ENCODE peak calls at places on chromosome 5, in eight cellular contexts. E is uterus, Q is spleen, P is heart left ventricle, K is Peyer's patch, B is sigmoid colon, T is GM12878, D is testis. N is an unnamed sample.

GRCh38 chr5:110977927-110978326 is 93.6 kb upstream of the TSLP start:
- DNase-seq in P (no peak), D (no peak), K (no peak), Q (no peak), E (no peak), B (no peak), T (no peak), N (no peak)

GRCh38 chr5:138874241-138874640 is 894 bp downstream of the LRRTM2 start:
- DNase-seq in E (no peak), Q (no peak), P (no peak), D (no peak), K (no peak), B (no peak), T (no peak), N (no peak)

GRCh38 chr5:69115526-69115925 is 21.7 kb downstream of the SLC30A5 start:
- DNase-seq in D (no peak), Q (no peak), E (no peak), P (no peak), B (no peak), K (no peak), T (no peak), N (no peak)

GRCh38 chr5:149046196-149046829 is 16.5 kb downstream of the SH3TC2 start:
- DNase-seq in D (no peak), K (no peak), P (no peak), B (no peak), E (no peak), T (no peak), Q (no peak), N (peak)

GRCh38 chr5:38666668-38667498 is 110.4 kb upstream of the LIFR start:
- DNase-seq in E (no peak), B (no peak), D (peak), T (no peak), Q (no peak), P (peak), K (no peak), N (no peak)

GRCh38 chr5:51272957-51273356 is 110.3 kb upstream of the ISL1 start:
- DNase-seq in K (no peak), P (no peak), E (no peak), D (no peak), T (no peak), B (no peak), Q (no peak), N (no peak)

GRCh38 chr5:6732634-6733410 is 19.6 kb downstream of the TENT4A start:
- DNase-seq in T (no peak), P (peak), E (no peak), K (no peak), D (peak), B (peak), Q (peak), N (no peak)

GRCh38 chr5:105961572-105961971 is 1709.2 kb downstream of the EFNA5 start:
- DNase-seq in Q (no peak), K (no peak), B (no peak), T (no peak), P (no peak), E (no peak), D (no peak), N (no peak)

GRCh38 chr5:58259685-58260152 is 200.2 kb downstream of the PLK2 start:
- DNase-seq in Q (no peak), B (no peak), K (no peak), E (no peak), P (no peak), D (no peak), T (no peak), N (no peak)

GRCh38 chr5:63131618-63132285 is 553.1 kb downstream of the LRRC70 start:
- DNase-seq in T (no peak), B (no peak), D (no peak), P (no peak), Q (no peak), E (no peak), K (no peak), N (no peak)

DNA sequence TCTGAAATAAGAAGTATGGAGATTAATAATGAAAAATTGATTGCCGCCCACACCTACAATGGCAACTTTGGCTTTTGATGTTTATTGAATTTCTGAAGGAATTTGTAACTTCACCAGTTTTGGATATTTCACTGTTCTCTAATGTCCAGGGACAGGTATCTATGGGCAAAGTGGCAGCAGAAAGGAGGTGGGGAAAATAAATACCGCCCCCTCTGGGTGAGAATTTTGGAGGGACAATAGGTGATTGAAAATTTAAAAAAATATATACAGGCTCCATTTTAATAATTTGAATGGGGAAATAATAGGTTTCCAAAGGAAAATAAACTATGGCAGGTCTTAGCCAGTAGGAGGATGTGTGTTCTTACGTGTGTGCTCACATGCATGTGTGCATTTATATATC is 1.3 kb downstream of the SCGB3A2 start:
- DNase-seq in K (no peak), P (no peak), Q (no peak), D (no peak), T (no peak), E (no peak), B (no peak), N (no peak)
- H3K27ac ChIP-seq in K (no peak), P (no peak), Q (no peak), D (no peak), T (no peak), E (no peak), B (no peak), N (no peak)

GRCh38 chr5:141843156-141843927 is 34.9 kb downstream of the PCDH1 start:
- DNase-seq in D (no peak), B (no peak), P (no peak), K (no peak), Q (no peak), T (no peak), E (no peak), N (no peak)

GRCh38 chr5:141841781-141842180 is 36.4 kb downstream of the PCDH1 start:
- DNase-seq in E (no peak), K (peak), D (no peak), T (no peak), B (no peak), Q (no peak), P (no peak), N (no peak)

GRCh38 chr5:141846031-141846430 is 32.2 kb downstream of the PCDH1 start:
- DNase-seq in Q (no peak), K (no peak), T (no peak), D (peak), B (no peak), E (no peak), P (peak), N (no peak)

GRCh38 chr5:141845371-141845821 is 32.8 kb downstream of the PCDH1 start:
- DNase-seq in B (no peak), P (no peak), Q (no peak), K (no peak), D (no peak), T (no peak), E (no peak), N (no peak)

DNA sequence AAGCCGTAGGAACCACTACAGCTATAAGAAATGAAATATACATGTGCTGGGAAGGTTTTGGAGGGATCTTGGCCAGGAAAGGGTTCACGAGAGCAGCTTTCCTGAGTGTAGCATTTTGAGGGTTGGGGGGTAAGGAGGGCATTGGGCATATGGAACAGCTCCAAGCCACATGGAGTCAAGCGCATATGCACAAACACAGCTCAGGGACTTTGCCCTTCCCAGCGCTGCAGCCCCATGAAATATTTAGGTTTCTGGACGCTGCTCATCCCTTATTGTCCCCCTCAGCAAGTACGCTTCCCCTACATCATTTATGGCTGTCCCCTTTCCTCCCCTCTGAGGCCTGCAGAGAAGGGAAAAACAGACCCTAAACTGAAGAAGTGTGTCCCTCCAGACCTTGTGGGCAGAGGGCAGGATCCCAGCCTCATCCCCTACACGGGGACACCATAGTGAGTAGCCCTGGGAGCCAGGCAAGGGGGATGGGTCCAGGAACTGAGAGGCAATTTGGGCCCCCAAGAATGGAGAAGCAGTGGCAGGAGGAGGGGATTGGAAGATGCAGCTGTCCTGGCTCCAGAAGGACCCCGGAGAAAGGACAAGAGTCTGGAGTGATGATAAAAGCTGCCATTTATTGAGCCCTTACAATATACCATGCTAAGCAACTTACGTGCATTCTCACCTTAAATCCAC is 33.7 kb downstream of the PCDH1 start:
- DNase-seq in K (no peak), Q (no peak), P (no peak), E (no peak), D (no peak), T (no peak), B (no peak), N (no peak)
- TF ChIP-seq POLR2A in K (no peak), Q (no peak), P (no peak), E (no peak), D (no peak), T (no peak), B (no peak), N (no peak)

GRCh38 chr5:83551826-83552225 is 80.3 kb downstream of the VCAN start:
- DNase-seq in K (no peak), T (no peak), E (no peak), P (no peak), Q (no peak), D (no peak), B (no peak), N (no peak)

GRCh38 chr5:83554133-83554532 is 82.6 kb downstream of the VCAN start:
- DNase-seq in D (no peak), B (no peak), P (no peak), T (no peak), E (no peak), Q (no peak), K (no peak), N (no peak)

GRCh38 chr5:83554686-83555085 is 83.1 kb downstream of the VCAN start:
- DNase-seq in B (no peak), D (no peak), K (no peak), P (no peak), T (no peak), E (no peak), Q (no peak), N (no peak)

GRCh38 chr5:83553000-83553486 is 81.5 kb downstream of the VCAN start:
- DNase-seq in E (peak), T (no peak), P (peak), Q (no peak), B (peak), K (peak), D (no peak), N (no peak)

GRCh38 chr5:83552275-83552674 is 80.7 kb downstream of the VCAN start:
- DNase-seq in K (no peak), D (no peak), Q (no peak), T (no peak), E (no peak), B (no peak), P (no peak), N (no peak)
- TF ChIP-seq CTCF in K (no peak), D (no peak), Q (no peak), T (no peak), E (no peak), B (no peak), P (no peak), N (no peak)

DNA sequence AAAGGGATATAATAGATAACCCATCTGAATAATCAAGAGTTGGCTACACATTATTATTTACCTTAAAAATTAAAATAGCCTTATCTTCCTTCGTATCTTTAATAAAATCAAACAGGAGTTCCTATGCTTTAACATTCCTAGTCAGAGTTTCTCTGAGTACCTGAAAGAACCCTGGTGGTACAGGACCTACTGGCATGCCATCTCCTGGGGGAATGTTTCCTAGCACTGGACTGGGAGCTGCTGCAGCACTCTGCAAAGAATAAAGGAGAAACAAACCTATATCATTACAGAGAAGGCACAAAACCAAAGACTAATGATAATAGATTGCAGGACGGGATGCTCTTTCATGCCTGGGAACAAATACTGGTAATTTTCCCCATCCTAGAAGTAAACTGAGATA is 119.5 kb upstream of the ACOT12 start:
- DNase-seq in D (no peak), B (no peak), E (no peak), K (no peak), T (no peak), P (no peak), Q (no peak), N (no peak)
- H3K27ac ChIP-seq in D (no peak), B (no peak), E (no peak), K (no peak), T (no peak), P (no peak), Q (no peak), N (no peak)

DNA sequence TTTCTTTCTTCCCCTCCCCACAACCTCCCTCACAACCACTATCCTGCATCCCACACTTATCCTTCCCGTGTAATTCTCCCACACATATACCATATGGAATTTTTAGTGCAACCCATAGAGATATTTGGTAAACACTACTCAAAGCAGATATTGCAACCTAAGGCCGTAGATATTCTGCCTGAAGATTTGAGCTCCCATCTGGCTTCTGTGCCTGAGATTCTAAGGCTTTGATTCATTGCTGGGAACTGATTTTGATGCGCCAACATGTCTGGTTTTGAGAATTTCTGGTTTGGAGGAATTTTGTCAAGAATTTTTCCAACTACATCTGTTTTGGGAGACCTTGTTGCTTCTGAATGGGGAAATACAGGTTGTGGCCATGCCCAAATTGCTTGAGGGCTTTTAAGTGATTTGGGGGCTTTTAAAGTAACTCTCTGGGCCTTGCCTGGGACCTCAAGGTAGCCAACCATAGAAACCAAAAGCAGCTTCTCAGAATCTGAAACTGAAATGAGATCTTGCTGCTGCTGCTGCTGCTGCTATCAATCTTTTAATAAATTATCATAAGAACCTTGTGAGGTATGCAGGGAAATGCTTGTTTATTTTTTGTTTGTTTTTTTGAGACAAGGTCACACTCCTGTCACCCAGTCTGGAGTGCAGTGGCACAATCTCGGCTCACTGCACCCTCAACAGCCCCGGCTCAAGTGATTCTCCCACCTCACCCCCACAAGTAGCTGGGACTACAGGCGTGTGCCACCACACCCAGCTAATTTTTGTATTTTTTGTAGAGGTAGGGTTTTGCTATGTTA is 36.2 kb downstream of the PLAC8L1 start:
- DNase-seq in P (no peak), K (no peak), E (no peak), D (no peak), Q (no peak), B (no peak), T (no peak), N (no peak)
- TF ChIP-seq POLR2A in P (no peak), K (no peak), E (no peak), D (no peak), Q (no peak), B (no peak), T (no peak), N (no peak)

GRCh38 chr5:72612810-72613209 is 105.6 kb upstream of the ZNF366 start:
- DNase-seq in T (no peak), D (no peak), P (no peak), K (no peak), Q (no peak), B (no peak), E (no peak), N (no peak)

GRCh38 chr5:72608297-72608696 is 101.1 kb upstream of the ZNF366 start:
- DNase-seq in D (peak), B (no peak), E (no peak), T (no peak), Q (no peak), P (peak), K (no peak), N (no peak)

GRCh38 chr5:72613515-72613914 is 106.3 kb upstream of the ZNF366 start:
- DNase-seq in B (no peak), E (no peak), Q (no peak), P (no peak), T (no peak), D (no peak), K (no peak), N (no peak)

GRCh38 chr5:72608922-72609321 is 101.7 kb upstream of the ZNF366 start:
- DNase-seq in E (no peak), B (no peak), K (no peak), T (no peak), Q (no peak), P (no peak), D (no peak), N (no peak)

GRCh38 chr5:72611111-72611724 is 104.0 kb upstream of the ZNF366 start:
- DNase-seq in B (peak), P (peak), E (peak), K (peak), Q (peak), T (no peak), D (peak), N (no peak)
- TF ChIP-seq CTCF in B (peak), P (peak), E (peak), K (peak), Q (peak), T (peak), D (peak), N (peak)

DNA sequence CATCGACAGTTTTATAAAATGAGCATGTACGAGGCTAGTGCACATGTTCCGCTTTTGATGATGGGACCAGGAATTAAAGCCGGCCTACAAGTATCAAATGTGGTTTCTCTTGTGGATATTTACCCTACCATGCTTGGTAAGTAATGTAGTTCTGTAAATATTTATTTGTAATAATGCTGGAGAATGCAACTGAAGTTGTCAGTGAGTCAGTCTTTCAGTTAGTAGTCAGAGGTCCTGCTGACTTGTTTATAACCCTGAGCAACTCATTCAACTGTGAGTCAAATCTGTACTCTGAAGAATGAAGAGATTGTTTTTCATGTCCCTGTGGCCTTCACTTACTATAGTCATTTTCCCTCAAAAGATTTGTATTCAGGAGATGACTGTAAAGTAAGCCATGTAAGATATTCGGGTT is 28.4 kb upstream of the GPR150 start:
- DNase-seq in B (no peak), P (no peak), Q (no peak), K (no peak), D (no peak), E (no peak), T (no peak), N (no peak)
- H3K27ac ChIP-seq in B (no peak), P (no peak), Q (no peak), K (no peak), D (no peak), E (no peak), T (no peak), N (no peak)

DNA sequence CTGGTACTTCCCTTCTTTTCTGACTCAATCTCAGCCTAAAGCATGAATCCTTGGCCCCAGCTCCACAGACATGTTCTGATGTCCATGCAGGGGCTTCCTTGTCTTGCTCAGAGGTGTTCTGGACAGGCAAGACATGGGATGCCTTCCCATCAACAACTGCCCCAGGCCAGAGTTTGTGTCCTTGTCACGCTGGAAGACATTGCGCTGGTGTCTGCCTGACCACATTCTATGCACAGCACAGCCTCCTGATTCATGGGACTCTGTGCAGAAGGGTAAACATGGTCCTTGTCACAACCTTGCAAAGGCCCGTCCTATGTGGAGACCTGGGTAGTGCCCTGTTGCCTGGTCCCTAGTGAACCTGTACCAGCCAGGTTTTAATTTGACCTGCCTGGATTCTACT is 212.2 kb downstream of the FSTL4 start:
- DNase-seq in P (no peak), B (no peak), T (no peak), E (no peak), Q (peak), D (no peak), K (no peak), N (peak)
- TF ChIP-seq POLR2A in P (no peak), B (no peak), T (no peak), E (no peak), Q (no peak), D (no peak), K (no peak), N (no peak)

N was measured in esophagus muscularis mucosa.